ENCODE peak calls at places on chromosomes 16 and 17, in five cellular contexts. N is A549, X is AG04449, S is foreskin fibroblast, M is H7. R is an unnamed sample.

GRCh38 chr16:11056989-11057645 is 112.8 kb downstream of the CLEC16A start:
- DNase-seq in N (no peak), X (no peak), S (no peak), M (no peak), R (no peak)

GRCh38 chr17:63838586-63839184 is 3.8 kb downstream of the SMARCD2 start:
- DNase-seq in N (no peak), M (peak), S (peak), X (no peak), R (no peak)

GRCh38 chr16:19389246-19389645 is 28.4 kb upstream of the TMC5 start:
- DNase-seq in S (no peak), M (peak), N (peak), X (no peak), R (no peak)

GRCh38 chr16:3590736-3591435 is 13.7 kb upstream of the NLRC3 start:
- DNase-seq in M (peak), S (no peak), N (no peak), X (no peak), R (no peak)

GRCh38 chr16:10728035-10728462 is 15.6 kb upstream of the NUBP1 start:
- DNase-seq in S (peak), M (no peak), X (no peak), N (no peak), R (peak)

GRCh38 chr16:20952144-20952797 is 51.7 kb downstream of the LYRM1 start:
- DNase-seq in M (no peak), N (no peak), X (no peak), S (no peak), R (no peak)

GRCh38 chr17:80916246-80916645 is 75.4 kb upstream of the CHMP6 start:
- DNase-seq in S (no peak), X (no peak), M (no peak), N (no peak), R (no peak)

GRCh38 chr17:42571435-42572225 is 4.7 kb downstream of the MLX start:
- DNase-seq in X (no peak), N (no peak), S (no peak), M (no peak), R (no peak)

GRCh38 chr16:17339764-17340541 is 130.8 kb downstream of the XYLT1 start:
- DNase-seq in N (no peak), S (peak), X (no peak), M (no peak), R (no peak)

GRCh38 chr16:27326738-27327585 is 13.2 kb downstream of the IL4R start:
- DNase-seq in M (peak), N (peak), S (peak), X (peak), R (peak)

GRCh38 chr17:8304181-8304910 is 5.7 kb upstream of the ARHGEF15 start:
- DNase-seq in M (peak), S (no peak), N (peak), X (no peak), R (no peak)

GRCh38 chr16:58451263-58451662 is 48.7 kb upstream of the NDRG4 start:
- DNase-seq in X (no peak), M (no peak), S (no peak), N (no peak), R (no peak)

GRCh38 chr17:51395621-51396020 is 135.3 kb downstream of the UTP18 start:
- DNase-seq in X (no peak), M (no peak), S (no peak), N (no peak), R (no peak)

GRCh38 chr17:58113947-58114346 is 30.7 kb downstream of the DYNLL2 start:
- DNase-seq in S (no peak), M (no peak), X (no peak), N (no peak), R (no peak)

GRCh38 chr16:30032083-30032819 is 1.2 kb upstream of the TLCD3B start:
- DNase-seq in M (peak), S (peak), X (no peak), N (peak), R (peak)

GRCh38 chr17:38598536-38598935 is 7.2 kb downstream of the SRCIN1 start:
- DNase-seq in M (peak), X (no peak), N (peak), S (peak), R (peak)

GRCh38 chr17:62994931-62995330 is 28.9 kb downstream of the TANC2 start:
- DNase-seq in X (no peak), N (no peak), S (peak), M (no peak), R (no peak)

GRCh38 chr16:4460936-4461249 is 13.5 kb downstream of the NMRAL1 start:
- DNase-seq in M (no peak), X (no peak), S (no peak), N (no peak), R (no peak)

GRCh38 chr16:70696952-70697600 is 11.2 kb upstream of the MTSS2 start:
- DNase-seq in X (no peak), M (no peak), N (no peak), S (peak), R (no peak)

GRCh38 chr16:50844840-50845239 is 103.0 kb downstream of the CYLD start:
- DNase-seq in N (no peak), M (no peak), X (no peak), S (no peak), R (no peak)

GRCh38 chr17:64133546-64134215 is 3.7 kb upstream of the ERN1 start:
- DNase-seq in M (peak), N (peak), X (no peak), S (peak), R (no peak)

GRCh38 chr17:6460531-6461161 is 16.4 kb downstream of the PIMREG start:
- DNase-seq in X (no peak), S (no peak), N (no peak), M (no peak), R (no peak)

GRCh38 chr17:73999246-73999645 is 204.2 kb upstream of the RPL38 start:
- DNase-seq in S (no peak), N (no peak), M (no peak), X (no peak), R (no peak)

GRCh38 chr17:27904534-27904933 is 11.4 kb upstream of the LYRM9 start:
- DNase-seq in M (no peak), X (no peak), S (no peak), N (no peak), R (no peak)

GRCh38 chr17:75455896-75456416 is 479 bp upstream of the TMEM94 start:
- DNase-seq in X (no peak), N (no peak), S (no peak), M (no peak), R (no peak)
- H3K4me3 ChIP-seq in X (peak), N (peak), S (peak), M (peak), R (peak)

GRCh38 chr17:77291591-77292386 is 151.0 kb downstream of the SEC14L1 start:
- DNase-seq in X (no peak), M (peak), N (no peak), S (no peak), R (no peak)
- H3K4me3 ChIP-seq in X (no peak), M (no peak), N (no peak), S (no peak), R (no peak)

GRCh38 chr17:10198509-10199249 is at the start of gene GAS7:
- DNase-seq in M (peak), N (no peak), X (no peak), S (peak), R (no peak)

GRCh38 chr17:10197721-10198508 is 491 bp downstream of the GAS7 start:
- DNase-seq in S (peak), X (no peak), M (peak), N (no peak), R (no peak)

GRCh38 chr17:10197362-10197720 is 1.1 kb downstream of the GAS7 start:
- DNase-seq in N (no peak), M (no peak), S (no peak), X (no peak), R (no peak)

GRCh38 chr17:10196384-10196783 is 2.0 kb downstream of the GAS7 start:
- DNase-seq in N (no peak), M (no peak), X (no peak), S (no peak), R (no peak)

DNA sequence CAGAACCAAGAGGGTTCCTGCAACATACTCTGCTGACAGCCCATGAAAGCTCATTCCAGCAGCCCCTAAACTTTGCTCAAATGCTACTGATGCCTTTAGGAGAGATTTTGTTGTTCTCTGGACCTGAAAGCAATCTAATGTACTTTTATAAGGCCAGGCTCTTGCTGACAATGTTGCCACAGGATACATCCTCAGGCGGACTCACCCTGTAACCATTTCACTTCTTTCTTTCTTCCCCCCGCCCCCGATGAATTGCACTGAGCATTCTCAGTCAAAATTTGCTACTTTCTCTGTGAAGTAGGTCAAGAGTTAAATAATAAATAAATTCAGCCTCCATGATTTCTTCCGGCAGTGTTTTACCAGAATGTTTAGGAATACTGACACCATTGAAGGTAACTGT is 1.5 kb downstream of the GAS7 start:
- DNase-seq in M (no peak), X (no peak), S (peak), N (no peak), R (no peak)
- H3K4me3 ChIP-seq in M (no peak), X (no peak), S (peak), N (no peak), R (peak)

DNA sequence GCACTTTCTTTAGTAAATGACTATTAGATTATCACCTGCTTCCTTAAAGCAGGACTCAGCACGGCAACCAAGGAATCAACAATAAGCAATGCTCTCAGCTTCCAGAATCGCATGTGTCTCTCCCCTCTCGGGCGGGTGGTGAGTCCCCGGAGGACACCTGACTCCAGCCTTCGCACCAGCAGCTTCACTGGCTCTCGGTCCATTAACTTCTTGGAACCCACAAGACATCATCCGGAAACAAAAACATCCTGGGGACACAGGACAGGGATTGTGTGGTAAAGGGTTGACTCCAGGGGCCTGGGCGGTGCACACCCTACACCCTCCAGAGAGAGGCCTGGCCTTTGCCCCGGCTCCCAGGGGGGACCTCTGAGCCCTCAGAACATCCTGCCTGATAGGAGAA is 22.7 kb downstream of the UTS2R start:
- DNase-seq in N (no peak), S (no peak), M (no peak), X (no peak), R (no peak)
- H3K4me3 ChIP-seq in N (no peak), S (no peak), M (no peak), X (no peak), R (no peak)

GRCh38 chr16:53126390-53126789 is 71.6 kb downstream of the CHD9 start:
- DNase-seq in M (no peak), S (no peak), X (no peak), N (no peak), R (no peak)

GRCh38 chr16:53123753-53124152 is 69.0 kb downstream of the CHD9 start:
- DNase-seq in S (peak), M (no peak), X (no peak), N (no peak), R (no peak)

GRCh38 chr16:53121043-53121442 is 66.3 kb downstream of the CHD9 start:
- DNase-seq in N (no peak), M (no peak), S (no peak), X (no peak), R (no peak)

GRCh38 chr16:53115773-53116172 is 61.0 kb downstream of the CHD9 start:
- DNase-seq in X (no peak), S (no peak), N (no peak), M (no peak), R (no peak)

GRCh38 chr16:53121666-53122065 is 66.9 kb downstream of the CHD9 start:
- DNase-seq in N (no peak), X (no peak), M (no peak), S (peak), R (no peak)
- H3K4me3 ChIP-seq in N (no peak), X (no peak), M (no peak), S (no peak), R (no peak)

GRCh38 chr16:75044800-75045361 is 46.1 kb downstream of the ZNRF1 start:
- DNase-seq in X (no peak), M (no peak), S (peak), N (peak), R (no peak)
- H3K4me3 ChIP-seq in X (no peak), M (no peak), S (no peak), N (no peak), R (no peak)

DNA sequence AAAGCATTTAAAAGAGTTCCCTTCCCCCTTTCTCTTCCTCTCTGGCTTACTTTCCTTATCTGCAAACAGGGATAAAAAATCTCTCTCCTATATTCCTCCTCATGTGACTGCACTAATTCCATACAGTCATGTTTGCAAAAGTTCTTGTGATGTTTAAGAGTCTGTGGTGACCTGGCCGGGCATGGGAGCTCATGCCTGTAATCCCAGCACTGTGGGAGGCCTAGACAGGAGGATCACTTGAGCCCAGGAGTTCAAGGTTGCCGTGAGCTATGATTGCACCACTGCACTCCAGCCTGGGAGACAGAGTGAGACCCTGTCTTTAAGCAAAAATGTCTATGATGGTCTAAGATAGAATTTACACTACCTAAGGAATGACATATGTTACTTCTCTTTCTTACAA is 19.6 kb downstream of the NOG start:
- DNase-seq in M (no peak), S (no peak), X (no peak), N (no peak), R (no peak)
- H3K4me3 ChIP-seq in M (no peak), S (no peak), X (no peak), N (no peak), R (no peak)

R was measured in HFF-Myc.